ENCODE peak calls at places on chromosomes 6 and 20, in four cellular contexts. R is cortex of kidney, J is H54, A is progenitor cell of endocrine pancreas. Y is an unnamed sample.
A peak's percentile ranks its signal among the peaks of the same experiment; 100 is the strongest.

GRCh38 chr20:51487076-51487475 is 55.4 kb downstream of the NFATC2 start:
- DNase-seq in J (no peak), A (no peak), R (no peak), Y (no peak)

GRCh38 chr20:35039146-35039545 is 53.5 kb downstream of the TRPC4AP start:
- DNase-seq in A (no peak), R (no peak), J (no peak), Y (no peak)

GRCh38 chr6:21996425-21997207 is 300.2 kb downstream of the PRL start:
- DNase-seq in J (no peak), A (no peak), R (no peak), Y (no peak)

GRCh38 chr20:54132612-54133433 is 41.0 kb downstream of the CYP24A1 start:
- DNase-seq in R (no peak), J (peak; percentile 41), A (no peak), Y (peak; percentile 97)

GRCh38 chr6:161922631-161923119 is 648.8 kb upstream of the AGPAT4 start:
- DNase-seq in R (no peak), J (peak; percentile 25), A (no peak), Y (no peak)

GRCh38 chr6:49464691-49465090 is 1.5 kb downstream of the CENPQ start:
- DNase-seq in J (no peak), A (no peak), R (no peak), Y (no peak)

GRCh38 chr6:117456998-117457397 is 25.5 kb upstream of the DCBLD1 start:
- DNase-seq in J (no peak), R (no peak), A (no peak), Y (no peak)

GRCh38 chr20:58458342-58459057 is 56.7 kb downstream of the APCDD1L start:
- DNase-seq in R (no peak), J (no peak), A (no peak), Y (no peak)

GRCh38 chr6:42210551-42210950 is 7.1 kb downstream of the MRPS10 start:
- DNase-seq in A (no peak), J (no peak), R (no peak), Y (no peak)